ENCODE peak calls at places on chromosomes 1 and 21, in seven cellular contexts. One of them, this sample, is unnamed.

GRCh38 chr1:59879556-59879955 is 47.0 kb downstream of the CYP2J2 start:
- DNase-seq in caudate nucleus: peak; percentile 7
- DNase-seq in stimulated activated CD4-positive, alpha-beta T cell treated with anti-CD3 and anti-CD28 coated beads, TNF-alpha, amount 100 ng/mL, for 48 hours: peak; percentile 24
- DNase-seq in fibroblast of mammary gland: peak; percentile 74
- DNase-seq in thoracic aorta: no peak
- DNase-seq in GM13977: peak; percentile 32
- DNase-seq in A172: peak; percentile 16
- DNase-seq in this sample: no peak

GRCh38 chr1:41537788-41538351 is 53.4 kb upstream of the EDN2 start:
- DNase-seq in caudate nucleus: no peak
- DNase-seq in stimulated activated CD4-positive, alpha-beta T cell treated with anti-CD3 and anti-CD28 coated beads, TNF-alpha, amount 100 ng/mL, for 48 hours: no peak
- DNase-seq in fibroblast of mammary gland: peak; percentile 83
- DNase-seq in thoracic aorta: peak; percentile 30
- DNase-seq in GM13977: no peak
- DNase-seq in A172: peak; percentile 49
- DNase-seq in this sample: no peak

GRCh38 chr1:41368801-41369200 is 7.6 kb downstream of the FOXO6 start:
- DNase-seq in caudate nucleus: no peak
- DNase-seq in stimulated activated CD4-positive, alpha-beta T cell treated with anti-CD3 and anti-CD28 coated beads, TNF-alpha, amount 100 ng/mL, for 48 hours: no peak
- DNase-seq in fibroblast of mammary gland: no peak
- DNase-seq in thoracic aorta: no peak
- DNase-seq in GM13977: no peak
- DNase-seq in A172: no peak
- DNase-seq in this sample: no peak

GRCh38 chr1:155069551-155070391 is 6.2 kb downstream of the EFNA4 start:
- DNase-seq in caudate nucleus: no peak
- DNase-seq in stimulated activated CD4-positive, alpha-beta T cell treated with anti-CD3 and anti-CD28 coated beads, TNF-alpha, amount 100 ng/mL, for 48 hours: no peak
- DNase-seq in fibroblast of mammary gland: no peak
- DNase-seq in thoracic aorta: no peak
- DNase-seq in GM13977: no peak
- DNase-seq in A172: no peak
- DNase-seq in this sample: no peak

GRCh38 chr1:3664700-3665375 is 12.5 kb downstream of the TP73 start:
- DNase-seq in caudate nucleus: no peak
- DNase-seq in stimulated activated CD4-positive, alpha-beta T cell treated with anti-CD3 and anti-CD28 coated beads, TNF-alpha, amount 100 ng/mL, for 48 hours: no peak
- DNase-seq in fibroblast of mammary gland: no peak
- DNase-seq in thoracic aorta: no peak
- DNase-seq in GM13977: no peak
- DNase-seq in A172: no peak
- DNase-seq in this sample: no peak

GRCh38 chr21:32312321-32312720 is 13.7 kb downstream of the MRAP start:
- DNase-seq in caudate nucleus: no peak
- DNase-seq in stimulated activated CD4-positive, alpha-beta T cell treated with anti-CD3 and anti-CD28 coated beads, TNF-alpha, amount 100 ng/mL, for 48 hours: no peak
- DNase-seq in fibroblast of mammary gland: no peak
- DNase-seq in thoracic aorta: no peak
- DNase-seq in GM13977: no peak
- DNase-seq in A172: no peak
- DNase-seq in this sample: peak; percentile 76

GRCh38 chr1:77977989-77978292 is 931 bp downstream of the FUBP1 start:
- DNase-seq in caudate nucleus: no peak
- DNase-seq in stimulated activated CD4-positive, alpha-beta T cell treated with anti-CD3 and anti-CD28 coated beads, TNF-alpha, amount 100 ng/mL, for 48 hours: no peak
- DNase-seq in fibroblast of mammary gland: no peak
- DNase-seq in thoracic aorta: no peak
- DNase-seq in GM13977: no peak
- DNase-seq in A172: no peak
- DNase-seq in this sample: no peak

GRCh38 chr1:20403423-20404145 is 82.4 kb downstream of the CAMK2N1 start:
- DNase-seq in caudate nucleus: no peak
- DNase-seq in stimulated activated CD4-positive, alpha-beta T cell treated with anti-CD3 and anti-CD28 coated beads, TNF-alpha, amount 100 ng/mL, for 48 hours: no peak
- DNase-seq in fibroblast of mammary gland: no peak
- DNase-seq in thoracic aorta: no peak
- DNase-seq in GM13977: no peak
- DNase-seq in A172: no peak
- DNase-seq in this sample: no peak

GRCh38 chr1:7646981-7647901 is 123.9 kb upstream of the VAMP3 start:
- DNase-seq in caudate nucleus: peak; percentile 37
- DNase-seq in stimulated activated CD4-positive, alpha-beta T cell treated with anti-CD3 and anti-CD28 coated beads, TNF-alpha, amount 100 ng/mL, for 48 hours: peak; percentile 34
- DNase-seq in fibroblast of mammary gland: peak; percentile 38
- DNase-seq in thoracic aorta: no peak
- DNase-seq in GM13977: peak; percentile 90
- DNase-seq in A172: peak; percentile 20
- DNase-seq in this sample: peak; percentile 92

GRCh38 chr21:46168238-46168637 is 12.9 kb upstream of the FTCD start:
- DNase-seq in caudate nucleus: no peak
- DNase-seq in stimulated activated CD4-positive, alpha-beta T cell treated with anti-CD3 and anti-CD28 coated beads, TNF-alpha, amount 100 ng/mL, for 48 hours: no peak
- DNase-seq in fibroblast of mammary gland: no peak
- DNase-seq in thoracic aorta: no peak
- DNase-seq in GM13977: no peak
- DNase-seq in A172: no peak
- DNase-seq in this sample: peak; percentile 84

GRCh38 chr1:107378602-107379265 is 237.9 kb downstream of the NTNG1 start:
- DNase-seq in caudate nucleus: no peak
- DNase-seq in stimulated activated CD4-positive, alpha-beta T cell treated with anti-CD3 and anti-CD28 coated beads, TNF-alpha, amount 100 ng/mL, for 48 hours: no peak
- DNase-seq in fibroblast of mammary gland: no peak
- DNase-seq in thoracic aorta: no peak
- DNase-seq in GM13977: no peak
- DNase-seq in A172: no peak
- DNase-seq in this sample: no peak

GRCh38 chr1:232143315-232143886 is 486.5 kb downstream of the SIPA1L2 start:
- DNase-seq in caudate nucleus: no peak
- DNase-seq in stimulated activated CD4-positive, alpha-beta T cell treated with anti-CD3 and anti-CD28 coated beads, TNF-alpha, amount 100 ng/mL, for 48 hours: no peak
- DNase-seq in fibroblast of mammary gland: no peak
- DNase-seq in thoracic aorta: no peak
- DNase-seq in GM13977: no peak
- DNase-seq in A172: peak; percentile 24
- DNase-seq in this sample: no peak

GRCh38 chr1:37995773-37996379 is 6.1 kb upstream of the SF3A3 start:
- DNase-seq in caudate nucleus: no peak
- DNase-seq in stimulated activated CD4-positive, alpha-beta T cell treated with anti-CD3 and anti-CD28 coated beads, TNF-alpha, amount 100 ng/mL, for 48 hours: no peak
- DNase-seq in fibroblast of mammary gland: peak; percentile 97
- DNase-seq in thoracic aorta: no peak
- DNase-seq in GM13977: no peak
- DNase-seq in A172: no peak
- DNase-seq in this sample: no peak

GRCh38 chr1:234987415-234988159 is 141.1 kb downstream of the TOMM20 start:
- DNase-seq in caudate nucleus: no peak
- DNase-seq in stimulated activated CD4-positive, alpha-beta T cell treated with anti-CD3 and anti-CD28 coated beads, TNF-alpha, amount 100 ng/mL, for 48 hours: no peak
- DNase-seq in fibroblast of mammary gland: peak; percentile 74
- DNase-seq in thoracic aorta: peak; percentile 73
- DNase-seq in GM13977: peak; percentile 39
- DNase-seq in A172: peak; percentile 89
- DNase-seq in this sample: peak; percentile 91

GRCh38 chr1:205484985-205485967 is 19.2 kb upstream of the CDK18 start:
- DNase-seq in caudate nucleus: peak; percentile 30
- DNase-seq in stimulated activated CD4-positive, alpha-beta T cell treated with anti-CD3 and anti-CD28 coated beads, TNF-alpha, amount 100 ng/mL, for 48 hours: peak; percentile 26
- DNase-seq in fibroblast of mammary gland: peak; percentile 54
- DNase-seq in thoracic aorta: no peak
- DNase-seq in GM13977: peak; percentile 89
- DNase-seq in A172: peak; percentile 77
- DNase-seq in this sample: no peak

GRCh38 chr1:51433269-51433971 is 85.6 kb downstream of the EPS15 start:
- DNase-seq in caudate nucleus: no peak
- DNase-seq in stimulated activated CD4-positive, alpha-beta T cell treated with anti-CD3 and anti-CD28 coated beads, TNF-alpha, amount 100 ng/mL, for 48 hours: no peak
- DNase-seq in fibroblast of mammary gland: peak; percentile 31
- DNase-seq in thoracic aorta: no peak
- DNase-seq in GM13977: no peak
- DNase-seq in A172: peak; percentile 10
- DNase-seq in this sample: no peak

GRCh38 chr1:43321331-43321891 is 16.2 kb upstream of the MPL start:
- DNase-seq in caudate nucleus: no peak
- DNase-seq in stimulated activated CD4-positive, alpha-beta T cell treated with anti-CD3 and anti-CD28 coated beads, TNF-alpha, amount 100 ng/mL, for 48 hours: no peak
- DNase-seq in fibroblast of mammary gland: no peak
- DNase-seq in thoracic aorta: no peak
- DNase-seq in GM13977: no peak
- DNase-seq in A172: no peak
- DNase-seq in this sample: no peak

GRCh38 chr1:156625436-156626078 is 6.3 kb downstream of the HAPLN2 start:
- DNase-seq in caudate nucleus: peak; percentile 35
- DNase-seq in stimulated activated CD4-positive, alpha-beta T cell treated with anti-CD3 and anti-CD28 coated beads, TNF-alpha, amount 100 ng/mL, for 48 hours: no peak
- DNase-seq in fibroblast of mammary gland: peak; percentile 40
- DNase-seq in thoracic aorta: no peak
- DNase-seq in GM13977: peak; percentile 63
- DNase-seq in A172: no peak
- DNase-seq in this sample: no peak

GRCh38 chr1:201353186-201353940 is 24.1 kb downstream of the TNNT2 start:
- DNase-seq in caudate nucleus: no peak
- DNase-seq in stimulated activated CD4-positive, alpha-beta T cell treated with anti-CD3 and anti-CD28 coated beads, TNF-alpha, amount 100 ng/mL, for 48 hours: no peak
- DNase-seq in fibroblast of mammary gland: no peak
- DNase-seq in thoracic aorta: no peak
- DNase-seq in GM13977: no peak
- DNase-seq in A172: no peak
- DNase-seq in this sample: no peak

GRCh38 chr1:19010995-19011696 is 54.7 kb upstream of the IFFO2 start:
- DNase-seq in caudate nucleus: no peak
- DNase-seq in stimulated activated CD4-positive, alpha-beta T cell treated with anti-CD3 and anti-CD28 coated beads, TNF-alpha, amount 100 ng/mL, for 48 hours: peak; percentile 84
- DNase-seq in fibroblast of mammary gland: peak; percentile 97
- DNase-seq in thoracic aorta: peak; percentile 63
- DNase-seq in GM13977: peak; percentile 72
- DNase-seq in A172: peak; percentile 94
- DNase-seq in this sample: no peak

GRCh38 chr1:81731989-81732388 is 68.7 kb upstream of the ADGRL2 start:
- DNase-seq in caudate nucleus: no peak
- DNase-seq in stimulated activated CD4-positive, alpha-beta T cell treated with anti-CD3 and anti-CD28 coated beads, TNF-alpha, amount 100 ng/mL, for 48 hours: no peak
- DNase-seq in fibroblast of mammary gland: peak; percentile 3
- DNase-seq in thoracic aorta: no peak
- DNase-seq in GM13977: no peak
- DNase-seq in A172: peak; percentile 38
- DNase-seq in this sample: no peak

GRCh38 chr1:186487163-186487562 is 26.2 kb upstream of the PDC start:
- DNase-seq in caudate nucleus: no peak
- DNase-seq in stimulated activated CD4-positive, alpha-beta T cell treated with anti-CD3 and anti-CD28 coated beads, TNF-alpha, amount 100 ng/mL, for 48 hours: no peak
- DNase-seq in fibroblast of mammary gland: no peak
- DNase-seq in thoracic aorta: no peak
- DNase-seq in GM13977: no peak
- DNase-seq in A172: no peak
- DNase-seq in this sample: no peak

GRCh38 chr1:148372731-148373130 is 110.4 kb downstream of the PPIAL4G start:
- DNase-seq in caudate nucleus: no peak
- DNase-seq in stimulated activated CD4-positive, alpha-beta T cell treated with anti-CD3 and anti-CD28 coated beads, TNF-alpha, amount 100 ng/mL, for 48 hours: no peak
- DNase-seq in fibroblast of mammary gland: peak; percentile 70
- DNase-seq in thoracic aorta: no peak
- DNase-seq in GM13977: no peak
- DNase-seq in A172: peak; percentile 51
- DNase-seq in this sample: no peak

GRCh38 chr21:38351961-38352521 is 95.2 kb downstream of the KCNJ15 start:
- DNase-seq in caudate nucleus: no peak
- DNase-seq in stimulated activated CD4-positive, alpha-beta T cell treated with anti-CD3 and anti-CD28 coated beads, TNF-alpha, amount 100 ng/mL, for 48 hours: no peak
- DNase-seq in fibroblast of mammary gland: peak; percentile 93
- DNase-seq in thoracic aorta: no peak
- DNase-seq in GM13977: no peak
- DNase-seq in A172: peak; percentile 74
- DNase-seq in this sample: no peak

GRCh38 chr1:173122344-173122880 is 71.7 kb upstream of the TNFSF18 start:
- DNase-seq in caudate nucleus: no peak
- DNase-seq in stimulated activated CD4-positive, alpha-beta T cell treated with anti-CD3 and anti-CD28 coated beads, TNF-alpha, amount 100 ng/mL, for 48 hours: no peak
- DNase-seq in fibroblast of mammary gland: peak; percentile 72
- DNase-seq in thoracic aorta: no peak
- DNase-seq in GM13977: no peak
- DNase-seq in A172: peak; percentile 35
- DNase-seq in this sample: no peak

GRCh38 chr21:21439761-21440160 is 441.6 kb downstream of the NCAM2 start:
- DNase-seq in caudate nucleus: no peak
- DNase-seq in stimulated activated CD4-positive, alpha-beta T cell treated with anti-CD3 and anti-CD28 coated beads, TNF-alpha, amount 100 ng/mL, for 48 hours: no peak
- DNase-seq in fibroblast of mammary gland: peak; percentile 24
- DNase-seq in thoracic aorta: no peak
- DNase-seq in GM13977: no peak
- DNase-seq in A172: no peak
- DNase-seq in this sample: no peak

GRCh38 chr1:26913754-26914619 is at the start of gene NR0B2:
- DNase-seq in caudate nucleus: no peak
- DNase-seq in stimulated activated CD4-positive, alpha-beta T cell treated with anti-CD3 and anti-CD28 coated beads, TNF-alpha, amount 100 ng/mL, for 48 hours: no peak
- DNase-seq in fibroblast of mammary gland: no peak
- DNase-seq in thoracic aorta: no peak
- DNase-seq in GM13977: no peak
- DNase-seq in A172: peak; percentile 33
- DNase-seq in this sample: no peak

GRCh38 chr1:39167632-39168209 is 36.8 kb upstream of the MACF1 start:
- DNase-seq in caudate nucleus: no peak
- DNase-seq in stimulated activated CD4-positive, alpha-beta T cell treated with anti-CD3 and anti-CD28 coated beads, TNF-alpha, amount 100 ng/mL, for 48 hours: no peak
- DNase-seq in fibroblast of mammary gland: peak; percentile 53
- DNase-seq in thoracic aorta: no peak
- DNase-seq in GM13977: no peak
- DNase-seq in A172: no peak
- DNase-seq in this sample: no peak

GRCh38 chr1:119861547-119861946 is 34.8 kb downstream of the ADAM30 start:
- DNase-seq in caudate nucleus: no peak
- DNase-seq in stimulated activated CD4-positive, alpha-beta T cell treated with anti-CD3 and anti-CD28 coated beads, TNF-alpha, amount 100 ng/mL, for 48 hours: no peak
- DNase-seq in fibroblast of mammary gland: no peak
- DNase-seq in thoracic aorta: no peak
- DNase-seq in GM13977: no peak
- DNase-seq in A172: no peak
- DNase-seq in this sample: no peak

GRCh38 chr1:178503849-178504248 is 7.1 kb upstream of the CLEC20A start:
- DNase-seq in caudate nucleus: no peak
- DNase-seq in stimulated activated CD4-positive, alpha-beta T cell treated with anti-CD3 and anti-CD28 coated beads, TNF-alpha, amount 100 ng/mL, for 48 hours: no peak
- DNase-seq in fibroblast of mammary gland: no peak
- DNase-seq in thoracic aorta: no peak
- DNase-seq in GM13977: no peak
- DNase-seq in A172: no peak
- DNase-seq in this sample: no peak

GRCh38 chr21:41885341-41886024 is 6.3 kb upstream of the PRDM15 start:
- DNase-seq in caudate nucleus: no peak
- DNase-seq in stimulated activated CD4-positive, alpha-beta T cell treated with anti-CD3 and anti-CD28 coated beads, TNF-alpha, amount 100 ng/mL, for 48 hours: no peak
- DNase-seq in fibroblast of mammary gland: no peak
- DNase-seq in thoracic aorta: no peak
- DNase-seq in GM13977: peak; percentile 50
- DNase-seq in A172: no peak
- DNase-seq in this sample: no peak

GRCh38 chr1:226596531-226597165 is 48.1 kb downstream of the STUM start:
- DNase-seq in caudate nucleus: no peak
- DNase-seq in stimulated activated CD4-positive, alpha-beta T cell treated with anti-CD3 and anti-CD28 coated beads, TNF-alpha, amount 100 ng/mL, for 48 hours: no peak
- DNase-seq in fibroblast of mammary gland: no peak
- DNase-seq in thoracic aorta: no peak
- DNase-seq in GM13977: no peak
- DNase-seq in A172: no peak
- DNase-seq in this sample: no peak

GRCh38 chr1:115469703-115470476 is 131.8 kb upstream of the NGF start:
- DNase-seq in caudate nucleus: no peak
- DNase-seq in stimulated activated CD4-positive, alpha-beta T cell treated with anti-CD3 and anti-CD28 coated beads, TNF-alpha, amount 100 ng/mL, for 48 hours: no peak
- DNase-seq in fibroblast of mammary gland: peak; percentile 54
- DNase-seq in thoracic aorta: no peak
- DNase-seq in GM13977: peak; percentile 59
- DNase-seq in A172: peak; percentile 69
- DNase-seq in this sample: no peak

GRCh38 chr21:14977814-14978213 is 87.0 kb downstream of the NRIP1 start:
- DNase-seq in caudate nucleus: no peak
- DNase-seq in stimulated activated CD4-positive, alpha-beta T cell treated with anti-CD3 and anti-CD28 coated beads, TNF-alpha, amount 100 ng/mL, for 48 hours: no peak
- DNase-seq in fibroblast of mammary gland: no peak
- DNase-seq in thoracic aorta: no peak
- DNase-seq in GM13977: no peak
- DNase-seq in A172: no peak
- DNase-seq in this sample: no peak

GRCh38 chr21:41135715-41136114 is 32.2 kb upstream of the BACE2 start:
- DNase-seq in caudate nucleus: no peak
- DNase-seq in stimulated activated CD4-positive, alpha-beta T cell treated with anti-CD3 and anti-CD28 coated beads, TNF-alpha, amount 100 ng/mL, for 48 hours: no peak
- DNase-seq in fibroblast of mammary gland: no peak
- DNase-seq in thoracic aorta: no peak
- DNase-seq in GM13977: no peak
- DNase-seq in A172: no peak
- DNase-seq in this sample: no peak

GRCh38 chr21:28856588-28857250 is 136.0 kb downstream of the LTN1 start:
- DNase-seq in caudate nucleus: no peak
- DNase-seq in stimulated activated CD4-positive, alpha-beta T cell treated with anti-CD3 and anti-CD28 coated beads, TNF-alpha, amount 100 ng/mL, for 48 hours: no peak
- DNase-seq in fibroblast of mammary gland: no peak
- DNase-seq in thoracic aorta: no peak
- DNase-seq in GM13977: no peak
- DNase-seq in A172: no peak
- DNase-seq in this sample: no peak

This sample was measured in osteocyte.